ENCODE peak calls at places on chromosome 1, in six cellular contexts. D is EL, I is DMS 273 treated with DMSO at 0.1 percent for 48 hours, X is NCI-H774, E is cardiac muscle cell, O is HTR-8/SVneo. M is an unnamed sample.

GRCh38 chr1:229895605-229896004 is 171.4 kb upstream of the GALNT2 start:
- DNase-seq in D (no peak), I (no peak), X (no peak), E (no peak), O (no peak), M (no peak)

GRCh38 chr1:230431517-230431916 is 5.4 kb upstream of the PGBD5 start:
- DNase-seq in D (no peak), I (no peak), X (no peak), E (no peak), O (no peak), M (no peak)

GRCh38 chr1:155226910-155227260 is 18.4 kb downstream of the MTX1 start:
- DNase-seq in D (peak), I (no peak), X (peak), E (peak), O (no peak), M (no peak)

GRCh38 chr1:160084771-160085321 is 3.5 kb downstream of the KCNJ9 start:
- DNase-seq in D (no peak), I (no peak), X (no peak), E (no peak), O (no peak), M (no peak)

GRCh38 chr1:219459321-219460105 is 153.4 kb downstream of the ZC3H11B start:
- DNase-seq in D (peak), I (no peak), X (no peak), E (no peak), O (no peak), M (no peak)

GRCh38 chr1:217734973-217735372 is 103.8 kb downstream of the SPATA17 start:
- DNase-seq in D (peak), I (no peak), X (no peak), E (no peak), O (no peak), M (no peak)

GRCh38 chr1:162019006-162019405 is 4.7 kb downstream of the OLFML2B start:
- DNase-seq in D (peak), I (peak), X (peak), E (peak), O (no peak), M (no peak)

GRCh38 chr1:176466514-176466913 is 3.5 kb downstream of the PAPPA2 start:
- DNase-seq in D (no peak), I (no peak), X (no peak), E (no peak), O (no peak), M (peak)

GRCh38 chr1:182374101-182374834 is 17.3 kb downstream of the GLUL start:
- DNase-seq in D (no peak), I (no peak), X (no peak), E (no peak), O (no peak), M (peak)

GRCh38 chr1:39159224-39160036 is 45.1 kb upstream of the MACF1 start:
- DNase-seq in D (peak), I (no peak), X (no peak), E (no peak), O (no peak), M (peak)

GRCh38 chr1:65939636-65940035 is 146.9 kb downstream of the PDE4B start:
- DNase-seq in D (no peak), I (no peak), X (no peak), E (peak), O (no peak), M (no peak)